ENCODE peak calls at places on chromosomes 3 and 15, in seven cellular contexts. W, A, K, R, H, M and X are unnamed samples.

GRCh38 chr3:120652281-120652680 is 29.8 kb downstream of the HGD start:
- DNase-seq in W (no peak), A (no peak), K (no peak), R (no peak), H (no peak), M (no peak), X (no peak)

GRCh38 chr15:101025116-101025885 is 106.1 kb downstream of the LRRK1 start:
- DNase-seq in W (no peak), A (no peak), K (no peak), R (no peak), H (no peak), M (no peak), X (no peak)

GRCh38 chr3:187909871-187910270 is 164.6 kb upstream of the BCL6 start:
- DNase-seq in W (no peak), A (no peak), K (no peak), R (no peak), H (no peak), M (no peak), X (no peak)

GRCh38 chr3:167151671-167152070 is 228.4 kb downstream of the ZBBX start:
- DNase-seq in W (no peak), A (no peak), K (no peak), R (no peak), H (no peak), M (no peak), X (no peak)

GRCh38 chr15:69758810-69759410 is 306.3 kb downstream of the RPLP1 start:
- DNase-seq in W (peak; percentile 94), A (peak; percentile 20), K (no peak), R (peak; percentile 80), H (peak; percentile 77), M (peak; percentile 53), X (peak; percentile 87)

GRCh38 chr3:129413687-129414506 is 14.5 kb downstream of the EFCAB12 start:
- DNase-seq in W (peak; percentile 72), A (no peak), K (no peak), R (no peak), H (no peak), M (peak; percentile 28), X (no peak)

GRCh38 chr3:105355355-105356063 is 11.2 kb upstream of the ALCAM start:
- DNase-seq in W (peak; percentile 89), A (no peak), K (no peak), R (no peak), H (no peak), M (no peak), X (no peak)

GRCh38 chr15:33278816-33279612 is 31.8 kb upstream of the RYR3 start:
- DNase-seq in W (peak; percentile 97), A (no peak), K (no peak), R (no peak), H (no peak), M (no peak), X (no peak)

GRCh38 chr15:63792584-63792983 is 41.2 kb downstream of the HERC1 start:
- DNase-seq in W (no peak), A (no peak), K (no peak), R (no peak), H (no peak), M (no peak), X (no peak)

GRCh38 chr15:89034305-89034704 is 54.0 kb upstream of the ABHD2 start:
- DNase-seq in W (peak; percentile 46), A (no peak), K (no peak), R (no peak), H (no peak), M (peak; percentile 22), X (no peak)

GRCh38 chr3:177673105-177673804 is 476.0 kb upstream of the TBL1XR1 start:
- DNase-seq in W (peak; percentile 65), A (no peak), K (no peak), R (no peak), H (no peak), M (no peak), X (no peak)

GRCh38 chr3:190323241-190323617 is 983 bp upstream of the CLDN1 start:
- DNase-seq in W (no peak), A (peak; percentile 27), K (no peak), R (no peak), H (no peak), M (no peak), X (no peak)

GRCh38 chr3:181250714-181251113 is 261.2 kb upstream of the DNAJC19 start:
- DNase-seq in W (no peak), A (no peak), K (no peak), R (no peak), H (no peak), M (no peak), X (no peak)

GRCh38 chr15:35874260-35874905 is 328.4 kb upstream of the DPH6 start:
- DNase-seq in W (peak; percentile 75), A (no peak), K (no peak), R (no peak), H (no peak), M (no peak), X (no peak)